ENCODE peak calls at places on chromosomes 1 and 21, in seven cellular contexts. A, Q, G, R, W, M and N are unnamed samples.

GRCh38 chr1:57222307-57222706 is 201.6 kb downstream of the DAB1 start:
- DNase-seq in A (no peak), Q (no peak), G (no peak), R (no peak), W (no peak), M (peak; percentile 18), N (no peak)

GRCh38 chr1:21641967-21642366 is 27.2 kb downstream of the RAP1GAP start:
- DNase-seq in A (no peak), Q (no peak), G (no peak), R (no peak), W (no peak), M (no peak), N (no peak)

GRCh38 chr21:45379901-45380330 is 25.0 kb upstream of the COL18A1 start:
- DNase-seq in A (no peak), Q (no peak), G (no peak), R (no peak), W (no peak), M (peak; percentile 14), N (no peak)

GRCh38 chr1:30374400-30375070 is 348.9 kb downstream of the MATN1 start:
- DNase-seq in A (no peak), Q (no peak), G (no peak), R (no peak), W (no peak), M (peak; percentile 4), N (no peak)

GRCh38 chr1:112698366-112699310 is 8.3 kb downstream of the RHOC start:
- DNase-seq in A (peak; percentile 89), Q (no peak), G (no peak), R (no peak), W (no peak), M (peak; percentile 53), N (no peak)

GRCh38 chr1:152110365-152110859 is 4.8 kb downstream of the TCHH start:
- DNase-seq in A (peak; percentile 28), Q (no peak), G (no peak), R (no peak), W (no peak), M (no peak), N (no peak)

GRCh38 chr1:186202174-186202843 is 172.7 kb downstream of the TPR start:
- DNase-seq in A (no peak), Q (no peak), G (peak; percentile 30), R (no peak), W (no peak), M (peak; percentile 37), N (no peak)

GRCh38 chr1:244614113-244614836 is 38.7 kb upstream of the DESI2 start:
- DNase-seq in A (no peak), Q (no peak), G (no peak), R (no peak), W (no peak), M (no peak), N (no peak)

GRCh38 chr1:110190282-110190929 is 19.7 kb upstream of the KCNC4 start:
- DNase-seq in A (no peak), Q (no peak), G (no peak), R (no peak), W (no peak), M (no peak), N (no peak)

GRCh38 chr1:15282810-15283474 is 35.9 kb downstream of the FHAD1 start:
- DNase-seq in A (no peak), Q (no peak), G (peak; percentile 85), R (no peak), W (no peak), M (no peak), N (no peak)

GRCh38 chr1:14875781-14876564 is 277.5 kb downstream of the KAZN start:
- DNase-seq in A (no peak), Q (no peak), G (no peak), R (no peak), W (no peak), M (no peak), N (no peak)

GRCh38 chr1:82515650-82516049 is 714.9 kb downstream of the ADGRL2 start:
- DNase-seq in A (no peak), Q (no peak), G (no peak), R (no peak), W (no peak), M (no peak), N (no peak)

GRCh38 chr1:18537386-18538306 is 56.9 kb downstream of the KLHDC7A start:
- DNase-seq in A (no peak), Q (no peak), G (no peak), R (no peak), W (no peak), M (no peak), N (no peak)

GRCh38 chr1:225454733-225455132 is 26.9 kb upstream of the LBR start:
- DNase-seq in A (no peak), Q (no peak), G (no peak), R (no peak), W (no peak), M (no peak), N (peak; percentile 90)

GRCh38 chr1:108816049-108816882 is 40.6 kb downstream of the AKNAD1 start:
- DNase-seq in A (peak; percentile 56), Q (peak; percentile 80), G (peak; percentile 78), R (no peak), W (no peak), M (peak; percentile 86), N (peak; percentile 86)

GRCh38 chr1:91609571-91609970 is 108.9 kb downstream of the CDC7 start:
- DNase-seq in A (no peak), Q (peak; percentile 23), G (no peak), R (no peak), W (no peak), M (no peak), N (peak; percentile 70)

GRCh38 chr1:84353665-84354064 is 44.6 kb upstream of the DNASE2B start:
- DNase-seq in A (no peak), Q (no peak), G (no peak), R (no peak), W (no peak), M (no peak), N (no peak)

GRCh38 chr21:32457360-32457840 is 44.9 kb downstream of the EVA1C start:
- DNase-seq in A (peak; percentile 81), Q (no peak), G (peak; percentile 42), R (no peak), W (no peak), M (peak; percentile 62), N (no peak)

DNA sequence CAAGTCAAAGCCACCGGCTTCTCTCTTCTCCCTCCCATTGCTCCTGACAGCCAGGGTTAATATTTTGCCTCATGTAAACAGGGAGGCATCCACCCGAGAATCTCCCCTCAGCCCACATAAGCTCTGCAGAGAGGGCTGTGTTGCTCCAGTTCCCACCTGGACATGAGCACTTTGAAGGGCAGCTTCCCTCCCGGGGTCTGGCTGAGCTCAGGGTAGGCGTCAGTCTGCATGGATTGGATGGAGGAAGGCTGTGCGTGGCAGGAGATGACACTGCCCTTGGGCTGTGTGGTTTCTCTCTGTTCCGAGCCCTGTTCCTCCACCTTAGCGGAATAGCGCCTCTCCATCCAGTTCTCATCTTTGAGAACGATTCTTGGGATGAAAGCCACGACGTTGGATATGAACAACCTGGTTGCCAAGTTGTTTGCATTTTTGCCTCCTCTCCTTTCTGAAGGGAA is 53.7 kb upstream of the ETS2 start:
- DNase-seq in A (no peak), Q (no peak), G (no peak), R (no peak), W (no peak), M (no peak), N (no peak)
- H3K27me3 ChIP-seq in A (no peaks in the 10 kb centered on the region), Q (no peaks in the 10 kb centered on the region), G (no peaks in the 10 kb centered on the region), R (no peaks in the 10 kb centered on the region), W (peaks cover 1% of the 10 kb centered on the region), M (no peaks in the 10 kb centered on the region), N (no peaks in the 10 kb centered on the region)

GRCh38 chr1:231215676-231216385 is 25.2 kb upstream of the GNPAT start:
- DNase-seq in A (no peak), Q (no peak), G (no peak), R (no peak), W (no peak), M (no peak), N (no peak)

GRCh38 chr1:231216515-231216914 is 24.5 kb upstream of the GNPAT start:
- DNase-seq in A (peak; percentile 73), Q (no peak), G (no peak), R (no peak), W (no peak), M (no peak), N (no peak)

GRCh38 chr1:231219422-231220401 is 21.3 kb upstream of the GNPAT start:
- DNase-seq in A (no peak), Q (no peak), G (no peak), R (no peak), W (no peak), M (no peak), N (no peak)

GRCh38 chr1:231217056-231217455 is 24.0 kb upstream of the GNPAT start:
- DNase-seq in A (no peak), Q (no peak), G (no peak), R (no peak), W (no peak), M (no peak), N (no peak)

GRCh38 chr1:231218078-231218477 is 22.9 kb upstream of the GNPAT start:
- DNase-seq in A (no peak), Q (no peak), G (no peak), R (no peak), W (no peak), M (no peak), N (no peak)
- H3K27me3 ChIP-seq in A (no peaks in the 10 kb centered on the region), Q (peaks cover 25% of the 10 kb centered on the region), G (no peaks in the 10 kb centered on the region), R (no peaks in the 10 kb centered on the region), W (no peaks in the 10 kb centered on the region), M (no peaks in the 10 kb centered on the region), N (peaks cover 5% of the 10 kb centered on the region)

DNA sequence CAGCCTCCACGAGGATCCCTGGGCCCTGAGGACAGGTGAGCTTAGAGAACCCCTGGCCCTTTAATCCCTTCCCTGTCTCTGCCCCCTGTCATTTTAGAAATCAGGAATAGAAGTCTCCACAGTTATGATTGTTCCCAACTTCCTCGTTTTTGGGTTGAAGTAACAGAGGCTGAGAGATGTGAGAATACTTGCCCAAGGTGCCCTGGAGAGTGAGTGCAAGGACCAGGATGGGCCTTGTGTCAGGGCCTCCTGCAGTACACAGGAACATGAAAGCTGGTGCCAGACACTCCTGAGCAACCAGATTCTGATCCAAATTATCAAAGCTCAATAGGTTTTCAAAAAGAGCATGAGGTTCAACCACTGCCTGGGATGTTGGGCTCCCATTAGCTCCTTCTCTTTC is 10.1 kb downstream of the HLX start:
- DNase-seq in A (no peak), Q (no peak), G (no peak), R (no peak), W (no peak), M (no peak), N (no peak)
- H3K27me3 ChIP-seq in A (peaks cover 81% of the 10 kb centered on the region), Q (peaks cover 10% of the 10 kb centered on the region), G (peaks cover 81% of the 10 kb centered on the region), R (no peaks in the 10 kb centered on the region), W (peaks cover 32% of the 10 kb centered on the region), M (peaks cover 7% of the 10 kb centered on the region), N (peaks cover 96% of the 10 kb centered on the region)

GRCh38 chr1:160342520-160342919 is 530 bp downstream of the COPA start:
- DNase-seq in A (peak; percentile 25), Q (no peak), G (no peak), R (no peak), W (no peak), M (no peak), N (no peak)

GRCh38 chr1:160342953-160343869 is at the start of the genes COPA and NCSTN:
- DNase-seq in A (peak; percentile 96), Q (peak; percentile 90), G (peak; percentile 88), R (peak; percentile 67), W (peak; percentile 89), M (peak; percentile 91), N (peak; percentile 86)

GRCh38 chr1:160338580-160338979 is 4.5 kb downstream of the COPA start:
- DNase-seq in A (no peak), Q (no peak), G (no peak), R (no peak), W (no peak), M (no peak), N (no peak)

GRCh38 chr1:160340146-160340545 is 2.9 kb downstream of the COPA start:
- DNase-seq in A (no peak), Q (no peak), G (no peak), R (no peak), W (no peak), M (no peak), N (no peak)

GRCh38 chr1:160340866-160341265 is 2.2 kb downstream of the COPA start:
- DNase-seq in A (no peak), Q (no peak), G (no peak), R (no peak), W (no peak), M (no peak), N (no peak)
- H3K27me3 ChIP-seq in A (no peaks in the 10 kb centered on the region), Q (no peaks in the 10 kb centered on the region), G (no peaks in the 10 kb centered on the region), R (no peaks in the 10 kb centered on the region), W (no peaks in the 10 kb centered on the region), M (no peaks in the 10 kb centered on the region), N (no peaks in the 10 kb centered on the region)